ENCODE peak calls at places on chromosomes 5 and 9, in seven cellular contexts. G is RWPE2; Q is breast epithelium; Z is Caco-2; V is K562; S is endothelial cell of umbilical vein; I is CD8-positive, alpha-beta T cell. E is an unnamed sample.
A peak's percentile ranks its signal among the peaks of the same experiment; 100 is the strongest.

GRCh38 chr5:169895876-169896275 is 84.4 kb downstream of the INSYN2B start:
- DNase-seq in Z (no peak), S (no peak), Q (no peak), V (no peak), G (no peak), I (no peak), E (no peak)

GRCh38 chr9:4499917-4500316 is 9.6 kb downstream of the SLC1A1 start:
- DNase-seq in V (no peak), I (no peak), Z (no peak), Q (no peak), G (no peak), S (no peak), E (no peak)

GRCh38 chr5:52693279-52693678 is 94.4 kb upstream of the ITGA1 start:
- DNase-seq in S (peak; percentile 56), Z (no peak), G (no peak), I (no peak), Q (no peak), V (peak; percentile 10), E (peak; percentile 51)

GRCh38 chr5:56327810-56328209 is 94.7 kb upstream of the ANKRD55 start:
- DNase-seq in G (no peak), V (no peak), Z (no peak), Q (no peak), I (no peak), S (peak; percentile 28), E (peak; percentile 31)

GRCh38 chr5:172749881-172750608 is 20.9 kb downstream of the DUSP1 start:
- DNase-seq in Q (no peak), I (no peak), Z (no peak), V (no peak), S (no peak), G (no peak), E (no peak)

GRCh38 chr5:159549046-159549445 is 218.8 kb upstream of the IL12B start:
- DNase-seq in S (no peak), Z (no peak), Q (no peak), I (no peak), V (no peak), G (no peak), E (no peak)

GRCh38 chr5:1497271-1497777 is 26.4 kb downstream of the LPCAT1 start:
- DNase-seq in V (no peak), G (no peak), I (no peak), Z (no peak), S (no peak), Q (no peak), E (peak; percentile 87)

GRCh38 chr5:13378073-13378472 is 566.4 kb downstream of the DNAH5 start:
- DNase-seq in V (no peak), S (peak; percentile 32), Z (no peak), I (no peak), Q (no peak), G (no peak), E (no peak)

GRCh38 chr5:78768781-78769380 is 120.3 kb upstream of the LHFPL2 start:
- DNase-seq in I (no peak), S (no peak), Q (no peak), G (no peak), Z (no peak), V (no peak), E (no peak)

GRCh38 chr9:92538541-92538940 is 2.8 kb upstream of the ECM2 start:
- DNase-seq in S (no peak), V (no peak), I (no peak), Q (no peak), G (no peak), Z (no peak), E (no peak)

GRCh38 chr9:119298076-119298853 is 71.0 kb downstream of the BRINP1 start:
- DNase-seq in Z (no peak), I (no peak), S (no peak), Q (no peak), G (no peak), V (no peak), E (peak; percentile 6)

GRCh38 chr9:88534456-88535225 is at the start of gene NXNL2:
- DNase-seq in V (peak; percentile 75), G (peak; percentile 90), I (peak; percentile 27), Z (peak; percentile 91), S (peak; percentile 61), Q (peak; percentile 71), E (no peak)

GRCh38 chr5:175821790-175822211 is 49.6 kb upstream of the CPLX2 start:
- DNase-seq in S (no peak), V (no peak), Z (no peak), Q (no peak), I (no peak), G (peak; percentile 83), E (peak; percentile 27)

GRCh38 chr5:133406208-133406607 is 206.1 kb downstream of the FSTL4 start:
- DNase-seq in G (no peak), Z (no peak), Q (no peak), S (no peak), I (no peak), V (no peak), E (no peak)

GRCh38 chr5:150613991-150614650 is 26.3 kb upstream of the SYNPO start:
- DNase-seq in Z (no peak), S (no peak), Q (no peak), G (no peak), V (no peak), I (no peak), E (no peak)

GRCh38 chr9:93306081-93306480 is 122.1 kb downstream of the WNK2 start:
- DNase-seq in G (no peak), Z (no peak), I (no peak), V (no peak), Q (peak; percentile 7), S (no peak), E (no peak)

GRCh38 chr9:86202338-86202882 is 57.0 kb downstream of the C9orf153 start:
- DNase-seq in Q (no peak), V (peak; percentile 40), Z (no peak), I (no peak), G (no peak), S (peak; percentile 54), E (peak; percentile 73)

GRCh38 chr9:113675475-113675941 is 200.6 kb upstream of the ZNF618 start:
- DNase-seq in Z (no peak), Q (peak; percentile 31), V (peak; percentile 44), G (no peak), S (peak; percentile 99), I (no peak), E (no peak)

GRCh38 chr5:38553001-38553521 is 3.4 kb downstream of the LIFR start:
- DNase-seq in Q (no peak), V (no peak), G (no peak), S (no peak), Z (no peak), I (no peak), E (no peak)

GRCh38 chr5:116303340-116303739 is 218.5 kb downstream of the COMMD10 start:
- DNase-seq in Q (no peak), I (no peak), G (no peak), Z (no peak), V (no peak), S (no peak), E (no peak)
- TF ChIP-seq CTCF in Q (no peak), I (no peak), G (no peak), Z (no peak), V (no peak), S (no peak), E (no peak)

DNA sequence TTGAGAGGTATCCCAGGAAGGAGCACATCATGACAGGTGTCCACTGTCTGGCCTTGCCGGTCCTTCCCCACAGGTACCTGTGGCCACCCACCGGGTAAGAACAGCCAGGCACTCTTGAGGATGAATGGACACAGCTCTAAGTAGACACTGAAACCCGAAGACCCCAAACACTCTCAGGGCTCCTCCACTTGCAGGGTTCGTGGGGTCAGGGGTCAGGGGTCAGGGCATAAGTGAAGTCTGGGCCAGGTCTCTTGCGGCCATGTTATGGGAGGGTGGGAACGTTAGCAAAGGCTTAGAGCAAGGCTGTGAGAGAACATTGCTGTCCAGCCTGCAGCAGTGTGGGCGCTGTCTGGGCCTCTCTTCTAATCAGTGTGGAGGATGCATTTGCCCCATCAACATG is 40.0 kb downstream of the MAPK9 start:
- DNase-seq in I (no peak), V (no peak), S (no peak), Z (no peak), G (no peak), Q (no peak), E (no peak)
- H3K4me3 ChIP-seq in I (no peak overlapping the region), V (no peak overlapping the region), S (no peak overlapping the region), Z (no peak overlapping the region), G (no peak overlapping the region), Q (no peak overlapping the region), E (no peak overlapping the region)

GRCh38 chr9:127633216-127633615 is 21.1 kb downstream of the STXBP1 start:
- DNase-seq in G (no peak), V (no peak), Q (no peak), I (no peak), Z (no peak), S (no peak), E (no peak)

GRCh38 chr9:127627494-127627855 is 15.4 kb downstream of the STXBP1 start:
- DNase-seq in V (no peak), S (no peak), Z (no peak), I (no peak), G (no peak), Q (no peak), E (no peak)

GRCh38 chr9:127628644-127629467 is 16.8 kb downstream of the STXBP1 start:
- DNase-seq in Q (no peak), G (no peak), I (no peak), V (peak; percentile 82), Z (no peak), S (no peak), E (no peak)

GRCh38 chr9:127626752-127627493 is 14.8 kb downstream of the STXBP1 start:
- DNase-seq in I (no peak), S (no peak), Q (no peak), V (no peak), G (no peak), Z (no peak), E (no peak)

DNA sequence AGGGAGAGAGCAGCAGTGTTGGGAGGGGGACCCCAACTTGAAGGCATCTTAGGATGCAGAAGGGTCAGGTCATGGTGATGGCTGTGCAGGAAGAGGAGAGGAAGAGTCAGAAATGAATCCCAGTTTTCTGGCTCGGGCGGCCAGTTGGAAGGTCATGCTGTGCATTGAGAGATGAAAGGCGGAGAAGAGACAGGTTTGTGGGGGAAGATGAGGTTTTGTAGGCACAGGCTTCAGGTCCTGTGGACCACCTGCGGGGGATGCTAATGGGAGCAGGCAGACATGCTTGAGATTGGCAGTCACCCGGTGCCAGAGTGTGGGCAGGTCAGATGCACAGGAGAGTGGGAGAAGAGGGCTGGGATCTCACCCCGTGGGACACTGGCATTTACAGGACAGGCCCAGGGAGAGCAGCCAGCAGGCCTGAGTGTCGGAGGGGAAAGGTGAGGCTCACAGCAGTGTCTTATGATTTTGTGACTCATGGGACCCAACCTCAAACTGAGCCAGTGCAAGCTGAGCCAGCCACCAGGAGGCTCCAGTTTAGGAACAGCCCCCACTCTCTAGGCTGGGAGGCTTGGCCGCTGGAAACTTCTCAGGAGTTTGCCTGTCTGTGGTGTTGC is 17.5 kb downstream of the STXBP1 start:
- DNase-seq in S (no peak), Q (no peak), V (peak; percentile 66), I (no peak), Z (no peak), G (no peak), E (no peak)
- TF ChIP-seq CTCF in S (no peak), Q (no peak), V (peak; percentile 53), I (no peak), Z (peak; percentile 32), G (no peak), E (no peak)

GRCh38 chr5:98975223-98975622 is 46.4 kb upstream of the CHD1 start:
- DNase-seq in I (no peak), V (no peak), G (no peak), S (no peak), Q (no peak), Z (no peak), E (peak; percentile 10)

GRCh38 chr5:98978528-98978927 is 49.7 kb upstream of the CHD1 start:
- DNase-seq in Z (no peak), Q (no peak), S (no peak), G (no peak), V (no peak), I (no peak), E (no peak)

GRCh38 chr5:98977723-98978122 is 48.9 kb upstream of the CHD1 start:
- DNase-seq in G (no peak), Z (no peak), V (no peak), Q (peak; percentile 37), I (no peak), S (no peak), E (no peak)

GRCh38 chr5:98975682-98976407 is 47.0 kb upstream of the CHD1 start:
- DNase-seq in S (no peak), Z (no peak), Q (no peak), G (no peak), I (no peak), V (no peak), E (peak; percentile 57)
- H3K4me3 ChIP-seq in S (no peak overlapping the region), Z (no peak overlapping the region), Q (no peak overlapping the region), G (no peak overlapping the region), I (no peak overlapping the region), V (no peak overlapping the region), E (no peak overlapping the region)